ENCODE peak calls at places on chromosomes 12 and 14, in nine cellular contexts. M is islet precursor cell; Y is type B pancreatic cell; S is kidney; I is astrocyte of the spinal cord; J is lower leg skin; H is naive thymus-derived CD8-positive, alpha-beta T cell; G is RWPE1; Q is fibroblast of lung. V is an unnamed sample.

GRCh38 chr12:62438098-62438692 is 28.4 kb upstream of the MON2 start:
- DNase-seq in I (peak), Q (peak), Y (no peak), G (peak), H (peak), J (no peak), S (no peak), M (peak), V (peak)

GRCh38 chr14:75640876-75641275 is 19.8 kb downstream of the ERG28 start:
- DNase-seq in M (no peak), H (no peak), Q (no peak), G (no peak), J (no peak), I (no peak), Y (no peak), S (no peak), V (no peak)

GRCh38 chr12:78457951-78458350 is 406.6 kb upstream of the SYT1 start:
- DNase-seq in H (no peak), Y (no peak), S (no peak), J (no peak), M (no peak), Q (peak), I (peak), G (no peak), V (no peak)

GRCh38 chr12:21849878-21850277 is 75.4 kb upstream of the KCNJ8 start:
- DNase-seq in J (no peak), H (no peak), M (no peak), I (no peak), G (no peak), Y (no peak), S (no peak), Q (no peak), V (no peak)

GRCh38 chr14:100906420-100906819 is 2.9 kb upstream of the RTL1 start:
- DNase-seq in Q (no peak), S (no peak), I (no peak), J (no peak), H (no peak), G (peak), M (no peak), Y (no peak), V (no peak)

GRCh38 chr12:105275997-105276760 is 40.2 kb upstream of the APPL2 start:
- DNase-seq in Q (no peak), Y (no peak), M (no peak), H (no peak), G (no peak), J (no peak), I (no peak), S (no peak), V (no peak)

GRCh38 chr12:22287776-22288621 is 46.5 kb downstream of the ST8SIA1 start:
- DNase-seq in M (no peak), G (no peak), Q (peak), Y (no peak), H (no peak), S (no peak), J (no peak), I (peak), V (no peak)

GRCh38 chr12:48542300-48542928 is 17.0 kb downstream of the OR8S1 start:
- DNase-seq in J (no peak), G (peak), I (no peak), S (no peak), M (peak), H (peak), Q (peak), Y (no peak), V (peak)

GRCh38 chr14:81384900-81385299 is 15.2 kb downstream of the STON2 start:
- DNase-seq in H (no peak), J (no peak), Y (no peak), G (no peak), Q (peak), M (no peak), S (no peak), I (peak), V (no peak)

V was measured in WERI-Rb-1.